ENCODE peak calls at places on chromosomes 16 and 17, in five cellular contexts. D is SK-N-SH, B is H1, V is K562, U is HCT116. C is an unnamed sample.

GRCh38 chr16:77183137-77183536 is 7.9 kb upstream of the MON1B start:
- DNase-seq in D (no peak), B (no peak), V (no peak), U (no peak), C (peak; percentile 6)

GRCh38 chr16:51757124-51757470 is 606.0 kb upstream of the SALL1 start:
- DNase-seq in D (no peak), B (no peak), V (no peak), U (no peak), C (no peak)

GRCh38 chr16:85430523-85431381 is 182.4 kb upstream of the GSE1 start:
- DNase-seq in D (peak; percentile 72), B (peak; percentile 56), V (no peak), U (no peak), C (no peak)

GRCh38 chr16:50615891-50616290 is 65.2 kb downstream of the SNX20 start:
- DNase-seq in D (no peak), B (no peak), V (no peak), U (no peak), C (no peak)

GRCh38 chr16:4415538-4416199 is 727 bp downstream of the CORO7 start:
- DNase-seq in D (peak; percentile 77), B (peak; percentile 67), V (peak; percentile 80), U (no peak), C (no peak)

GRCh38 chr16:62068747-62069146 is 32.5 kb upstream of the CDH8 start:
- DNase-seq in D (peak; percentile 7), B (no peak), V (peak; percentile 21), U (no peak), C (peak; percentile 8)

GRCh38 chr16:75092777-75093176 is 23.8 kb downstream of the LDHD start:
- DNase-seq in D (no peak), B (no peak), V (no peak), U (no peak), C (no peak)

GRCh38 chr17:20256144-20256543 is 211.2 kb downstream of the LGALS9B start:
- DNase-seq in D (no peak), B (no peak), V (no peak), U (no peak), C (no peak)

GRCh38 chr17:48753794-48754499 is 25.4 kb upstream of the HOXB13 start:
- DNase-seq in D (no peak), B (no peak), V (no peak), U (no peak), C (no peak)

GRCh38 chr17:66716236-66717026 is 118.5 kb upstream of the CACNG5 start:
- DNase-seq in D (no peak), B (no peak), V (no peak), U (no peak), C (no peak)

GRCh38 chr17:35448214-35448898 is at the start of gene SLFN13:
- DNase-seq in D (peak; percentile 17), B (peak; percentile 84), V (peak; percentile 73), U (no peak), C (peak; percentile 74)

GRCh38 chr16:74577882-74578366 is 29.0 kb downstream of the GLG1 start:
- DNase-seq in D (no peak), B (no peak), V (no peak), U (peak; percentile 94), C (no peak)

GRCh38 chr17:17781591-17782424 is 55.0 kb downstream of the SREBF1 start:
- DNase-seq in D (peak; percentile 81), B (peak; percentile 68), V (no peak), U (no peak), C (peak; percentile 79)

GRCh38 chr16:50209548-50210265 is 56.6 kb downstream of the TENT4B start:
- DNase-seq in D (no peak), B (no peak), V (no peak), U (no peak), C (no peak)

GRCh38 chr17:57305329-57305728 is 49.0 kb downstream of the MSI2 start:
- DNase-seq in D (no peak), B (no peak), V (no peak), U (no peak), C (no peak)

GRCh38 chr17:3647769-3648540 is 11.4 kb downstream of the CTNS start:
- DNase-seq in D (peak; percentile 71), B (peak; percentile 69), V (peak; percentile 31), U (peak; percentile 7), C (peak; percentile 38)

GRCh38 chr17:2070241-2071023 is 15.5 kb downstream of the HIC1 start:
- DNase-seq in D (no peak), B (no peak), V (no peak), U (no peak), C (no peak)

GRCh38 chr16:25411376-25412081 is 153.9 kb upstream of the ZKSCAN2 start:
- DNase-seq in D (no peak), B (no peak), V (no peak), U (no peak), C (no peak)

GRCh38 chr16:71807905-71808592 is 585 bp downstream of the AP1G1 start:
- DNase-seq in D (no peak), B (no peak), V (peak; percentile 78), U (no peak), C (no peak)

GRCh38 chr16:23072084-23072599 is 77.1 kb downstream of the USP31 start:
- DNase-seq in D (peak; percentile 71), B (no peak), V (no peak), U (no peak), C (no peak)

GRCh38 chr16:23071202-23072083 is 77.8 kb downstream of the USP31 start:
- DNase-seq in D (no peak), B (no peak), V (no peak), U (no peak), C (no peak)

GRCh38 chr16:23072769-23073549 is 76.3 kb downstream of the USP31 start:
- DNase-seq in D (peak; percentile 31), B (no peak), V (no peak), U (no peak), C (no peak)

GRCh38 chr16:23069844-23070243 is 79.4 kb downstream of the USP31 start:
- DNase-seq in D (no peak), B (no peak), V (no peak), U (no peak), C (no peak)

GRCh38 chr16:23074423-23074822 is 74.8 kb downstream of the USP31 start:
- DNase-seq in D (no peak), B (no peak), V (no peak), U (no peak), C (no peak)
- TF ChIP-seq JUND in D (no peak), B (no peak), V (no peak), U (no peak), C (no peak)

GRCh38 chr16:84081446-84081989 is 35.2 kb downstream of the MBTPS1 start:
- DNase-seq in D (no peak), B (no peak), V (no peak), U (no peak), C (no peak)

GRCh38 chr16:84080813-84081212 is 35.9 kb downstream of the MBTPS1 start:
- DNase-seq in D (no peak), B (no peak), V (no peak), U (no peak), C (no peak)

GRCh38 chr16:84082110-84082509 is 34.6 kb downstream of the MBTPS1 start:
- DNase-seq in D (no peak), B (no peak), V (no peak), U (no peak), C (no peak)

GRCh38 chr16:84079664-84080063 is 37.1 kb upstream of the SLC38A8 start:
- DNase-seq in D (no peak), B (no peak), V (no peak), U (no peak), C (no peak)

DNA sequence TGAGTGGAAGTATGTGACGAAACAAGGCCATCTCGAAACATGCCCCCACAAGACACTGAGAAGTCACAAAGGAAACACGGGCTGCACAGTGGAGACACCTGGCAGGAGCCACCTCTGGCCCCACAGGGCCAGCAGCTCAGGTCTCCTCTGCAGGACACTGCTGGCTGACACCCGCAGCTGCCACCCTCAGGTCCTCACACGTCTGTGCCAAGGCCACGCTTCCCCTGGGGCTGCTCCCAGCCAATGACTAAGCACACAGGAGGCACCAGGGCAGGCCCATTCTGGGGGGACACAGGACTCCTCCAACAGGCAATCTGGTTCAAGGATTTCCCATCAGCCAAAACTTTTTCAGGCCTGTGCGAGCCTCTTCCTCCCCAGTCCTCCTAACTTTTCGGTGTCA is 36.4 kb downstream of the MBTPS1 start:
- DNase-seq in D (no peak), B (no peak), V (no peak), U (no peak), C (no peak)
- TF ChIP-seq JUND in D (no peak), B (no peak), V (no peak), U (no peak), C (no peak)

GRCh38 chr16:23499801-23500200 is 10.5 kb downstream of the GGA2 start:
- DNase-seq in D (no peak), B (peak; percentile 58), V (no peak), U (no peak), C (no peak)
- TF ChIP-seq JUND in D (no peak), B (no peak), V (no peak), U (no peak), C (no peak)

DNA sequence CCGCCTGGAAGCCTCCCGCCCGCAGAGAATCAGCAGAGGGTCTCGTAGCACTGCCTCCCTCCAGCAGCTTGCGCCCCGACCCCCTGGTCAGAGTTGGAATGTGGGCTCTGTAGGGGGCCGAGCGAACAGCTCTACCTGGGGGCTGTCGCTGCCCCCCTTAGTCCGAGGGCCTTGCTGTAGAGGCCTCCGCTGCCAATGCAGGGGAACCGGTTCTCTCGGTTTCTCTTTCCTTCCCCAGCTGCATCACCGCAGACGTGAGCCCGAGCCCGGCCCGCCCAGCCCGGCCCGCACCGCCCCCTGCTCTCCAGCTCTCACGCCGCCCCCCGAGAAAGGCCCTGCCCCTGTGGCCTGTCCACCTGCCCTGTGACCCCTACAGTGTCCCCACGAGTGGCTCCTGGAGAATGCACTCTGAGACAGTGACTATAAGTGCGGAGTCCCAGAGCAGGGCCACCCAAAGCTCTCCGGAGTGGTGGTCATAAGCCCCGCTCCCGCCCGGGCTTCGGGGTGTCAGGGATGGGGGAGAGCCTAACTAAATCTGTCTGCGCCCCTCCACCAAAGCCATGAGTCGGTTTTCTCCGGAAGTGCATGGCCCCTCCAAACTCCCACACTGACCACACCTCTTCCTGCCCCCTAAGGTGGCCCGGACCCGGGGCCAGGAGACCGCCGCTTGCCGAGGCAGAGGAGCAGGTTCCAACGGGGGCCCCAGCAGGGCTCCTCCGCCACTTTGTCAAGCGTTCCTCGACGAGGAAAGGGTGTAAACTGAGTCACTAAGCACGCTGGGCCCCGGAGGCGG is 1.7 kb downstream of the ARHGAP27 start:
- DNase-seq in D (no peak), B (peak; percentile 77), V (peak; percentile 24), U (no peak), C (peak; percentile 96)
- TF ChIP-seq JUND in D (no peak), B (no peak), V (no peak), U (no peak), C (no peak)

GRCh38 chr16:73457851-73458250 is 409.9 kb upstream of the ZFHX3 start:
- DNase-seq in D (no peak), B (no peak), V (no peak), U (no peak), C (no peak)
- TF ChIP-seq JUND in D (no peak), B (no peak), V (no peak), U (no peak), C (no peak)

GRCh38 chr16:5640883-5641282 is 543.3 kb upstream of the EEF2KMT start:
- DNase-seq in D (no peak), B (no peak), V (no peak), U (no peak), C (no peak)
- TF ChIP-seq JUND in D (no peak), B (no peak), V (no peak), U (no peak), C (no peak)